ENCODE peak calls at places on chromosomes 5 and 9, in six cellular contexts. R, I, O, V, S and N are unnamed samples.
A peak's percentile ranks its signal among the peaks of the same experiment; 100 is the strongest.

GRCh38 chr5:132363431-132364112 is 5.9 kb upstream of the SLC22A5 start:
- DNase-seq in R (peak; percentile 77), I (no peak), O (peak; percentile 60), V (no peak), S (no peak), N (no peak)

GRCh38 chr9:20462410-20462809 is 159.9 kb downstream of the MLLT3 start:
- DNase-seq in R (no peak), I (no peak), O (no peak), V (no peak), S (no peak), N (no peak)

GRCh38 chr5:43315262-43315661 is 2.0 kb upstream of the HMGCS1 start:
- DNase-seq in R (no peak), I (no peak), O (no peak), V (no peak), S (no peak), N (no peak)

GRCh38 chr5:61132559-61132958 is 29.7 kb downstream of the SMIM15 start:
- DNase-seq in R (peak; percentile 55), I (no peak), O (peak; percentile 31), V (no peak), S (no peak), N (no peak)

GRCh38 chr5:149062371-149063016 is 368 bp downstream of the SH3TC2 start:
- DNase-seq in R (peak; percentile 68), I (no peak), O (peak; percentile 37), V (no peak), S (no peak), N (no peak)

GRCh38 chr5:174773371-174773770 is 49.0 kb downstream of the MSX2 start:
- DNase-seq in R (no peak), I (no peak), O (no peak), V (no peak), S (no peak), N (no peak)

GRCh38 chr5:143537056-143537455 is 133.6 kb upstream of the NR3C1 start:
- DNase-seq in R (no peak), I (no peak), O (no peak), V (no peak), S (no peak), N (no peak)

GRCh38 chr9:114098021-114098659 is 952 bp downstream of the KIF12 start:
- DNase-seq in R (no peak), I (peak; percentile 73), O (no peak), V (peak; percentile 63), S (peak; percentile 92), N (no peak)

GRCh38 chr5:111165058-111165457 is 59.1 kb upstream of the CAMK4 start:
- DNase-seq in R (no peak), I (no peak), O (no peak), V (no peak), S (no peak), N (no peak)

GRCh38 chr5:78649220-78649700 is 688 bp upstream of the LHFPL2 start:
- DNase-seq in R (no peak), I (peak; percentile 35), O (no peak), V (no peak), S (no peak), N (no peak)

GRCh38 chr9:85237478-85237877 is 504.3 kb downstream of the AGTPBP1 start:
- DNase-seq in R (no peak), I (no peak), O (no peak), V (no peak), S (no peak), N (no peak)

GRCh38 chr5:75536694-75537360 is 25.1 kb downstream of the POLK start:
- DNase-seq in R (no peak), I (peak; percentile 2), O (no peak), V (no peak), S (no peak), N (no peak)

GRCh38 chr9:105697871-105698270 is 3.5 kb downstream of the TMEM38B start:
- DNase-seq in R (no peak), I (no peak), O (no peak), V (no peak), S (no peak), N (no peak)

GRCh38 chr9:36873247-36873875 is 160.7 kb downstream of the PAX5 start:
- DNase-seq in R (peak; percentile 7), I (peak; percentile 82), O (no peak), V (peak; percentile 81), S (peak; percentile 84), N (peak; percentile 52)

GRCh38 chr9:125439434-125440272 is 178.0 kb downstream of the GAPVD1 start:
- DNase-seq in R (no peak), I (no peak), O (no peak), V (peak; percentile 11), S (no peak), N (no peak)

GRCh38 chr9:131668439-131669233 is 71.2 kb downstream of the RAPGEF1 start:
- DNase-seq in R (no peak), I (no peak), O (no peak), V (peak; percentile 63), S (peak; percentile 80), N (no peak)

GRCh38 chr9:123929177-123929869 is 603 bp downstream of the DENND1A start:
- DNase-seq in R (no peak), I (no peak), O (no peak), V (no peak), S (peak; percentile 71), N (no peak)

GRCh38 chr9:136729926-136730325 is 12.8 kb downstream of the LCN10 start:
- DNase-seq in R (no peak), I (no peak), O (no peak), V (no peak), S (peak; percentile 43), N (no peak)

GRCh38 chr5:9545959-9546851 is at the start of gene SEMA5A:
- DNase-seq in R (no peak), I (peak; percentile 85), O (no peak), V (peak; percentile 72), S (peak; percentile 92), N (no peak)

GRCh38 chr5:172123269-172123692 is 64.7 kb downstream of the STK10 start:
- DNase-seq in R (no peak), I (no peak), O (no peak), V (peak; percentile 56), S (no peak), N (no peak)

GRCh38 chr5:17330386-17330785 is 113.0 kb downstream of the BASP1 start:
- DNase-seq in R (no peak), I (no peak), O (no peak), V (no peak), S (no peak), N (no peak)

GRCh38 chr9:136304456-136304855 is 562 bp upstream of the CCDC187 start:
- DNase-seq in R (no peak), I (no peak), O (no peak), V (no peak), S (peak; percentile 51), N (no peak)

GRCh38 chr5:84249918-84250635 is 134.6 kb downstream of the EDIL3 start:
- DNase-seq in R (peak; percentile 56), I (no peak), O (peak; percentile 72), V (no peak), S (no peak), N (no peak)

GRCh38 chr5:96962540-96962991 is 26.7 kb downstream of the LNPEP start:
- DNase-seq in R (no peak), I (no peak), O (no peak), V (no peak), S (no peak), N (no peak)

GRCh38 chr5:94893404-94894145 is 275.1 kb downstream of the SLF1 start:
- DNase-seq in R (no peak), I (no peak), O (no peak), V (no peak), S (no peak), N (no peak)

GRCh38 chr5:95861858-95862561 is 39.5 kb upstream of the GLRX start:
- DNase-seq in R (peak; percentile 63), I (no peak), O (no peak), V (no peak), S (no peak), N (no peak)

GRCh38 chr9:35396560-35397215 is 93.2 kb upstream of the RUSC2 start:
- DNase-seq in R (no peak), I (no peak), O (no peak), V (no peak), S (no peak), N (no peak)

GRCh38 chr9:93317495-93318094 is 133.7 kb downstream of the WNK2 start:
- DNase-seq in R (no peak), I (no peak), O (no peak), V (no peak), S (peak; percentile 72), N (no peak)

GRCh38 chr9:88818495-88819201 is 172.6 kb upstream of the S1PR3 start:
- DNase-seq in R (no peak), I (peak; percentile 29), O (no peak), V (no peak), S (no peak), N (no peak)

GRCh38 chr5:43038523-43038989 is 1.6 kb downstream of the ANXA2R start:
- DNase-seq in R (no peak), I (no peak), O (no peak), V (no peak), S (no peak), N (no peak)

GRCh38 chr5:76367623-76368366 is 35.3 kb upstream of the IQGAP2 start:
- DNase-seq in R (no peak), I (no peak), O (no peak), V (no peak), S (no peak), N (no peak)

GRCh38 chr9:72443855-72444254 is 77.6 kb upstream of the TMC1 start:
- DNase-seq in R (no peak), I (no peak), O (no peak), V (no peak), S (no peak), N (no peak)

GRCh38 chr9:13688990-13689600 is 409.6 kb upstream of the MPDZ start:
- DNase-seq in R (no peak), I (no peak), O (no peak), V (no peak), S (no peak), N (no peak)

GRCh38 chr5:170216262-170216864 is 16.4 kb upstream of the C5orf58 start:
- DNase-seq in R (peak; percentile 42), I (peak; percentile 21), O (peak; percentile 24), V (no peak), S (no peak), N (no peak)
- TF ChIP-seq CTCF in R (peak; percentile 78), I (peak; percentile 68), O (peak; percentile 59), V (no peak), S (no peak), N (no peak)

GRCh38 chr9:121197135-121197534 is 4.5 kb downstream of the RAB14 start:
- DNase-seq in R (no peak), I (no peak), O (no peak), V (no peak), S (no peak), N (no peak)
- TF ChIP-seq CTCF in R (no peak), I (no peak), O (no peak), V (no peak), S (no peak), N (no peak)

GRCh38 chr9:34010979-34011378 is 37.7 kb downstream of the UBAP2 start:
- DNase-seq in R (no peak), I (no peak), O (no peak), V (no peak), S (no peak), N (no peak)
- TF ChIP-seq CTCF in R (peak; percentile 22), I (no peak), O (no peak), V (no peak), S (no peak), N (peak; percentile 62)

DNA sequence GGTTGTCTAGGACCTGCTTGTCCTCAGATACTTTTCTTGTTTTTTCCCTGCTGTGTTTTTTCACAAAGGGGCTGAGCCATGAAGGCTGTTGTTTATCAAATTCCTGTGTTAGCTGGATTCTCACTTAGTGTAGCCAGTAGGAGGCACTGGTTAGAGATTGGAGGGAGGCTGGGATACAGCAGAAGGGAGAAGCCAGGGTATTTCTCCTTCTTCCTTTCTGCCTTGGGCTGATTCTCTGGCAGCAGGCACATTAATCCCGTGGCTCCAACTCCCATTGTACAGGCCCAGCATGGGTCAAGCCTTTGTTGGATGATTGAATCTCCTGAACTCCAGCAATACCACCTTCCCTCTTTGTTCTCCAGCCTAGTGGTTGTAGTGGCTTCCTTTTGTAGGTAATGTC is 46.4 kb upstream of the FAM170A start:
- DNase-seq in R (no peak), I (no peak), O (no peak), V (no peak), S (no peak), N (no peak)
- TF ChIP-seq CTCF in R (no peak), I (no peak), O (no peak), V (no peak), S (no peak), N (no peak)